ENCODE peak calls at places on chromosome 13, in five cellular contexts. One of them, this sample, is unnamed.

GRCh38 chr13:48978942-48979601 is 3.4 kb downstream of the FNDC3A start:
- DNase-seq in ascending aorta: no peak
- DNase-seq in left lung: no peak
- DNase-seq in lung: no peak
- DNase-seq in HCT116: no peak
- DNase-seq in this sample: no peak

GRCh38 chr13:87234981-87235380 is 436.2 kb upstream of the SLITRK5 start:
- DNase-seq in ascending aorta: no peak
- DNase-seq in HCT116: no peak
- DNase-seq in left lung: no peak
- DNase-seq in lung: no peak
- DNase-seq in this sample: no peak

GRCh38 chr13:27965740-27966640 is 3.1 kb downstream of the CDX2 start:
- DNase-seq in left lung: no peak
- DNase-seq in lung: no peak
- DNase-seq in HCT116: no peak
- DNase-seq in ascending aorta: no peak
- DNase-seq in this sample: no peak

GRCh38 chr13:40178130-40178529 is 488.3 kb downstream of the FOXO1 start:
- DNase-seq in lung: no peak
- DNase-seq in ascending aorta: no peak
- DNase-seq in left lung: no peak
- DNase-seq in HCT116: no peak
- DNase-seq in this sample: no peak

GRCh38 chr13:114143806-114144605 is 11.6 kb upstream of the RASA3 start:
- DNase-seq in lung: no peak
- DNase-seq in HCT116: peak; percentile 63
- DNase-seq in ascending aorta: no peak
- DNase-seq in left lung: peak; percentile 52
- DNase-seq in this sample: no peak

GRCh38 chr13:22332411-22332810 is 661.5 kb downstream of the FGF9 start:
- DNase-seq in HCT116: no peak
- DNase-seq in lung: no peak
- DNase-seq in ascending aorta: no peak
- DNase-seq in left lung: no peak
- DNase-seq in this sample: no peak

GRCh38 chr13:93244918-93245280 is 18.3 kb downstream of the GPC6 start:
- DNase-seq in lung: no peak
- DNase-seq in HCT116: no peak
- DNase-seq in left lung: no peak
- DNase-seq in ascending aorta: no peak
- DNase-seq in this sample: no peak

GRCh38 chr13:39684531-39685137 is 29.2 kb downstream of the COG6 start:
- DNase-seq in lung: no peak
- DNase-seq in HCT116: peak; percentile 15
- DNase-seq in ascending aorta: no peak
- DNase-seq in left lung: no peak
- DNase-seq in this sample: no peak

GRCh38 chr13:80556291-80556690 is 215.4 kb upstream of the SPRY2 start:
- DNase-seq in left lung: no peak
- DNase-seq in lung: no peak
- DNase-seq in ascending aorta: no peak
- DNase-seq in HCT116: no peak
- DNase-seq in this sample: no peak

GRCh38 chr13:26022538-26023292 is 29.1 kb downstream of the SHISA2 start:
- DNase-seq in left lung: peak; percentile 86
- DNase-seq in lung: peak; percentile 85
- DNase-seq in HCT116: no peak
- DNase-seq in ascending aorta: no peak
- DNase-seq in this sample: no peak

GRCh38 chr13:75489502-75490263 is 7.7 kb upstream of the TBC1D4 start:
- DNase-seq in HCT116: no peak
- DNase-seq in ascending aorta: no peak
- DNase-seq in left lung: peak; percentile 68
- DNase-seq in lung: peak; percentile 66
- DNase-seq in this sample: peak; percentile 46

GRCh38 chr13:44117351-44117750 is 237.6 kb downstream of the LACC1 start:
- DNase-seq in HCT116: no peak
- DNase-seq in ascending aorta: no peak
- DNase-seq in left lung: no peak
- DNase-seq in lung: no peak
- DNase-seq in this sample: no peak

GRCh38 chr13:93655132-93655531 is 428.5 kb downstream of the GPC6 start:
- DNase-seq in HCT116: no peak
- DNase-seq in ascending aorta: no peak
- DNase-seq in left lung: no peak
- DNase-seq in lung: no peak
- DNase-seq in this sample: no peak

GRCh38 chr13:98918771-98919170 is 59.1 kb downstream of the DOCK9 start:
- DNase-seq in ascending aorta: no peak
- DNase-seq in HCT116: no peak
- DNase-seq in left lung: no peak
- DNase-seq in lung: no peak
- DNase-seq in this sample: peak; percentile 38

GRCh38 chr13:29733069-29733700 is 117.2 kb downstream of the UBL3 start:
- DNase-seq in lung: no peak
- DNase-seq in left lung: no peak
- DNase-seq in HCT116: no peak
- DNase-seq in ascending aorta: no peak
- DNase-seq in this sample: peak; percentile 14

GRCh38 chr13:112330479-112331407 is 45.4 kb upstream of the SPACA7 start:
- DNase-seq in lung: no peak
- DNase-seq in ascending aorta: no peak
- DNase-seq in left lung: no peak
- DNase-seq in HCT116: no peak
- DNase-seq in this sample: no peak
- H3K27me3 ChIP-seq in lung: no peaks in the 10 kb centered on the region
- H3K27me3 ChIP-seq in ascending aorta: peaks cover 6% of the 10 kb centered on the region
- H3K27me3 ChIP-seq in left lung: peaks cover 29% of the 10 kb centered on the region
- H3K27me3 ChIP-seq in HCT116: no peaks in the 10 kb centered on the region
- H3K27me3 ChIP-seq in this sample: no peaks in the 10 kb centered on the region

DNA sequence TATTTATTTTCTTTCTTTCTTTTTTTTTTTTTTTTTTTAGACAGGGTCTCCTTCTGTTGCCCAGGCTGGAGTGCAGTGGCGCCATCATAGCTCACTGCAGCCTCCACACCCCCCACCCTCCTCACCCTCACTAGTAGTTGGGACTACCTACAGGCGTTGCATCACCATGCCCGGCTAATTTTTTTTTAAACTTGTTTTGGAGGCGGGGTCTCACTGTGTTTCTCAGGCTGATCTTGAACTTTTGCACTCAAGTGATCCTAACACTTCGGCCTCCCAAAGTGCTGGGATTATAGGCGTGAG is 33.6 kb downstream of the GJA3 start:
- DNase-seq in left lung: no peak
- DNase-seq in HCT116: no peak
- DNase-seq in ascending aorta: no peak
- DNase-seq in lung: no peak
- DNase-seq in this sample: peak; percentile 73
- H3K27me3 ChIP-seq in left lung: peaks cover 10% of the 10 kb centered on the region
- H3K27me3 ChIP-seq in HCT116: no peaks in the 10 kb centered on the region
- H3K27me3 ChIP-seq in ascending aorta: no peaks in the 10 kb centered on the region
- H3K27me3 ChIP-seq in lung: no peaks in the 10 kb centered on the region
- H3K27me3 ChIP-seq in this sample: no peaks in the 10 kb centered on the region

GRCh38 chr13:35478384-35479222 is 2.1 kb upstream of the MAB21L1 start:
- DNase-seq in left lung: peak; percentile 63
- DNase-seq in ascending aorta: no peak
- DNase-seq in HCT116: no peak
- DNase-seq in lung: no peak
- DNase-seq in this sample: no peak

GRCh38 chr13:35475960-35476943 is at the start of gene MAB21L1:
- DNase-seq in HCT116: no peak
- DNase-seq in lung: no peak
- DNase-seq in ascending aorta: no peak
- DNase-seq in left lung: peak; percentile 34
- DNase-seq in this sample: no peak

GRCh38 chr13:35481777-35482176 is 5.3 kb upstream of the MAB21L1 start:
- DNase-seq in ascending aorta: no peak
- DNase-seq in HCT116: no peak
- DNase-seq in left lung: no peak
- DNase-seq in lung: no peak
- DNase-seq in this sample: no peak

GRCh38 chr13:35479691-35480090 is 3.2 kb upstream of the MAB21L1 start:
- DNase-seq in ascending aorta: no peak
- DNase-seq in lung: no peak
- DNase-seq in HCT116: no peak
- DNase-seq in left lung: no peak
- DNase-seq in this sample: no peak

DNA sequence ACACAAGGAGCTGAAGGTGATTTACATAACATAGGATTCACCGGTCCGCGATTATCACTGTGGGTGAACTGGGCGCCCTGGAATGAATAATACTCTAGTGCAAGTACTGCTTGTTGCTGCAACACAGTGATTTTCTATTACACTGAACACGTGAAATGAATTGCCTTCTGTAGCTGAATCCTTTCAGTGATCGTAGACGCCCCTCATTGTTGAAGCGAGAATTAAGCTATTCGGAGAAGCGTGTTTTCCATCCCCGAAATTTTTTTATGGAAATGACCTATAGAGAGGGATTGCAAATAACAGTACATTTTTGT is 2.7 kb upstream of the MAB21L1 start:
- DNase-seq in ascending aorta: no peak
- DNase-seq in HCT116: no peak
- DNase-seq in lung: no peak
- DNase-seq in left lung: no peak
- DNase-seq in this sample: no peak
- H3K27me3 ChIP-seq in ascending aorta: no peaks in the 10 kb centered on the region
- H3K27me3 ChIP-seq in HCT116: no peaks in the 10 kb centered on the region
- H3K27me3 ChIP-seq in lung: peaks cover 4% of the 10 kb centered on the region
- H3K27me3 ChIP-seq in left lung: peaks cover 54% of the 10 kb centered on the region
- H3K27me3 ChIP-seq in this sample: peaks cover 46% of the 10 kb centered on the region

DNA sequence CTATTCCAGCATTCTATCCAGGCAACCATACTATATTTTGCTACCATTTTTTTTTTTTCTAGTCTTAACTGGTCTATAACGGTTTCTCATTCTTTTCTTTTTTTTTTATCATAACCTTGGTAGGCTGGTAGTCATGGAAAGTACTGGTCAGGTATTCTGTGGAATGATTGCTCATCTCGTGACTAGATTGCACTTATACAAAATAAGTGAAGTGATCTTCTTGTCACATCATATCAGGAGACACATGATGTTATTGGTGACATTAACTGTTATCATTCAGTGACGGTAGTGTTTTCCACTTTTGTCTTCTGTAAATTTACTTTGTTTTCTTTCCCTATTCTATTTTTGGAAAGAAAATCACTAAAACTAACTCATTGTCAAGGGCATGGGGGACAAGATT is 239.3 kb upstream of the SLITRK6 start:
- DNase-seq in lung: no peak
- DNase-seq in left lung: no peak
- DNase-seq in HCT116: no peak
- DNase-seq in ascending aorta: no peak
- DNase-seq in this sample: no peak
- H3K27me3 ChIP-seq in lung: no peaks in the 10 kb centered on the region
- H3K27me3 ChIP-seq in left lung: no peaks in the 10 kb centered on the region
- H3K27me3 ChIP-seq in HCT116: no peaks in the 10 kb centered on the region
- H3K27me3 ChIP-seq in ascending aorta: no peaks in the 10 kb centered on the region
- H3K27me3 ChIP-seq in this sample: no peaks in the 10 kb centered on the region

DNA sequence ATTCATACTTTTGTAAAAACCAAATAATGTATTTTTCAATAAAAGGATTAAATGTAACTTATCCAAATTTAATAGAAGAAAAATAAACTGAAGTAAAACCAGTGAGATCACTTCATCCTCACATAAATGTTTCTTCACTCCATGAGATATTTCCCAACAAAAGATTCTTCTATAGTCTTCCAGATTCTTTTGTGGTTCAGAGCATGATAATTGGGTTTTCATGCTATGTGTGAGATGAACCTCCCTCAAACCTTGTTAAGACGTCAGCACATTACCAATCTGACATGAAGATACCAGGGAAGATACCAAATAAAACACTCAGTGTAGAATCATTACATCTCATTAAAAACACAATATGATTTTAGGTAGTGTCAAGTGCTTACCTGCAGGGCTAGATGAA is 62.9 kb upstream of the OXGR1 start:
- DNase-seq in HCT116: no peak
- DNase-seq in lung: no peak
- DNase-seq in ascending aorta: no peak
- DNase-seq in left lung: no peak
- DNase-seq in this sample: no peak
- H3K27me3 ChIP-seq in HCT116: no peaks in the 10 kb centered on the region
- H3K27me3 ChIP-seq in lung: no peaks in the 10 kb centered on the region
- H3K27me3 ChIP-seq in ascending aorta: no peaks in the 10 kb centered on the region
- H3K27me3 ChIP-seq in left lung: no peaks in the 10 kb centered on the region
- H3K27me3 ChIP-seq in this sample: no peaks in the 10 kb centered on the region

This sample was measured in HL-60.